ENCODE peak calls at places on chromosomes 7 and 10, in ten cellular contexts. M is right atrium auricular region, U is upper lobe of right lung, I is heart left ventricle, N is lung, H is SK-N-SH, W is fibroblast of pulmonary artery, J is neural progenitor cell, R is PC-9, B is chondrocyte. L is an unnamed sample.

GRCh38 chr10:120938822-120939221 is 87.7 kb downstream of the WDR11 start:
- DNase-seq in M (no peak), U (no peak), I (no peak), N (no peak), H (no peak), W (no peak), J (no peak), R (no peak), B (no peak), L (no peak)

GRCh38 chr10:6074489-6075301 is 12.5 kb upstream of the IL2RA start:
- DNase-seq in M (no peak), U (no peak), I (no peak), N (no peak), H (peak), W (peak), J (no peak), R (no peak), B (no peak), L (no peak)

GRCh38 chr10:124693801-124694416 is 50.3 kb downstream of the FAM53B start:
- DNase-seq in M (no peak), U (no peak), I (peak), N (no peak), H (no peak), W (no peak), J (no peak), R (no peak), B (no peak), L (no peak)

GRCh38 chr10:4984223-4984622 is 19.4 kb downstream of the AKR1C2 start:
- DNase-seq in M (no peak), U (no peak), I (no peak), N (no peak), H (no peak), W (no peak), J (no peak), R (no peak), B (peak), L (no peak)

GRCh38 chr7:115679423-115679822 is 351.1 kb downstream of the TFEC start:
- DNase-seq in M (no peak), U (no peak), I (no peak), N (no peak), H (no peak), W (no peak), J (no peak), R (no peak), B (no peak), L (no peak)

GRCh38 chr10:63712717-63713115 is 191.5 kb downstream of the REEP3 start:
- DNase-seq in M (no peak), U (no peak), I (no peak), N (no peak), H (no peak), W (peak), J (no peak), R (no peak), B (no peak), L (no peak)

GRCh38 chr10:69733791-69734261 is 67.9 kb upstream of the COL13A1 start:
- DNase-seq in M (no peak), U (no peak), I (no peak), N (no peak), H (no peak), W (peak), J (no peak), R (no peak), B (no peak), L (peak)

GRCh38 chr7:141251957-141252356 is 178.1 kb downstream of the TMEM178B start:
- DNase-seq in M (no peak), U (no peak), I (no peak), N (no peak), H (no peak), W (no peak), J (no peak), R (no peak), B (no peak), L (no peak)

GRCh38 chr7:47518827-47519226 is 63.1 kb downstream of the TNS3 start:
- DNase-seq in M (peak), U (no peak), I (no peak), N (no peak), H (no peak), W (no peak), J (no peak), R (no peak), B (peak), L (no peak)

GRCh38 chr10:83986800-83987199 is 152.5 kb upstream of the GHITM start:
- DNase-seq in M (no peak), U (no peak), I (no peak), N (no peak), H (no peak), W (no peak), J (no peak), R (no peak), B (no peak), L (no peak)

GRCh38 chr7:72706521-72706920 is 121.5 kb downstream of the TYW1B start:
- DNase-seq in M (no peak), U (no peak), I (no peak), N (no peak), H (no peak), W (no peak), J (no peak), R (no peak), B (no peak), L (no peak)

GRCh38 chr7:16546921-16547505 is 20.4 kb downstream of the LRRC72 start:
- DNase-seq in M (no peak), U (no peak), I (no peak), N (no peak), H (no peak), W (no peak), J (no peak), R (no peak), B (no peak), L (no peak)

GRCh38 chr7:20577362-20578069 is 38.0 kb upstream of the ABCB5 start:
- DNase-seq in M (no peak), U (no peak), I (no peak), N (no peak), H (no peak), W (no peak), J (no peak), R (no peak), B (no peak), L (no peak)

GRCh38 chr10:86655173-86655540 is 810 bp downstream of the OPN4 start:
- DNase-seq in M (no peak), U (no peak), I (no peak), N (no peak), H (peak), W (no peak), J (no peak), R (no peak), B (peak), L (no peak)

GRCh38 chr7:157932498-157933218 is 595.9 kb downstream of the DNAJB6 start:
- DNase-seq in M (no peak), U (no peak), I (no peak), N (no peak), H (no peak), W (no peak), J (no peak), R (no peak), B (no peak), L (peak)

GRCh38 chr7:157851501-157852067 is 514.8 kb downstream of the DNAJB6 start:
- DNase-seq in M (peak), U (peak), I (peak), N (peak), H (no peak), W (no peak), J (peak), R (no peak), B (peak), L (no peak)

GRCh38 chr10:62960416-62960815 is 144.2 kb upstream of the EGR2 start:
- DNase-seq in M (no peak), U (no peak), I (no peak), N (no peak), H (no peak), W (peak), J (no peak), R (no peak), B (no peak), L (no peak)

GRCh38 chr7:25565949-25566348 is 337.7 kb upstream of the NPVF start:
- DNase-seq in M (peak), U (no peak), I (peak), N (peak), H (peak), W (peak), J (peak), R (peak), B (no peak), L (peak)

GRCh38 chr10:17210361-17210760 is 8.9 kb upstream of the TRDMT1 start:
- DNase-seq in M (no peak), U (no peak), I (no peak), N (no peak), H (no peak), W (peak), J (no peak), R (no peak), B (no peak), L (no peak)

GRCh38 chr7:107846324-107846723 is 43.3 kb upstream of the SLC26A3 start:
- DNase-seq in M (no peak), U (no peak), I (no peak), N (no peak), H (no peak), W (no peak), J (no peak), R (no peak), B (no peak), L (no peak)

GRCh38 chr10:14588084-14588937 is 186.4 kb downstream of the FAM107B start:
- DNase-seq in M (no peak), U (no peak), I (no peak), N (no peak), H (no peak), W (peak), J (no peak), R (peak), B (no peak), L (peak)

GRCh38 chr7:111752022-111752582 is 189.8 kb upstream of the IMMP2L start:
- DNase-seq in M (no peak), U (peak), I (peak), N (peak), H (peak), W (peak), J (peak), R (peak), B (no peak), L (peak)

GRCh38 chr7:48161407-48162125 is 9.7 kb upstream of the ABCA13 start:
- DNase-seq in M (no peak), U (no peak), I (no peak), N (no peak), H (no peak), W (no peak), J (no peak), R (no peak), B (no peak), L (no peak)

GRCh38 chr7:114508096-114508495 is 93.5 kb downstream of the FOXP2 start:
- DNase-seq in M (no peak), U (no peak), I (no peak), N (no peak), H (no peak), W (peak), J (no peak), R (no peak), B (no peak), L (no peak)

GRCh38 chr7:72123913-72124312 is 288.2 kb downstream of the CALN1 start:
- DNase-seq in M (no peak), U (no peak), I (no peak), N (no peak), H (no peak), W (no peak), J (no peak), R (no peak), B (no peak), L (no peak)

GRCh38 chr10:122639801-122640200 is 59.8 kb downstream of the C10orf120 start:
- DNase-seq in M (no peak), U (peak), I (no peak), N (no peak), H (no peak), W (no peak), J (no peak), R (no peak), B (no peak), L (peak)

GRCh38 chr7:68868975-68869374 is 729.3 kb upstream of the AUTS2 start:
- DNase-seq in M (no peak), U (no peak), I (no peak), N (no peak), H (no peak), W (no peak), J (no peak), R (no peak), B (no peak), L (no peak)

GRCh38 chr7:66043681-66044497 is 31.7 kb upstream of the ASL start:
- DNase-seq in M (peak), U (peak), I (peak), N (peak), H (no peak), W (peak), J (peak), R (peak), B (no peak), L (no peak)

GRCh38 chr7:113015038-113015645 is 71.5 kb downstream of the GPR85 start:
- DNase-seq in M (no peak), U (no peak), I (no peak), N (no peak), H (peak), W (peak), J (no peak), R (no peak), B (no peak), L (peak)

GRCh38 chr10:98296514-98296913 is 28.5 kb upstream of the LOXL4 start:
- DNase-seq in M (no peak), U (no peak), I (no peak), N (no peak), H (no peak), W (no peak), J (peak), R (no peak), B (no peak), L (peak)

GRCh38 chr7:116876664-116877442 is 14.5 kb downstream of the CAPZA2 start:
- DNase-seq in M (peak), U (no peak), I (peak), N (peak), H (peak), W (peak), J (peak), R (no peak), B (no peak), L (no peak)

GRCh38 chr10:21526184-21526951 is 886 bp upstream of the SKIDA1 start:
- DNase-seq in M (peak), U (peak), I (peak), N (peak), H (peak), W (peak), J (peak), R (no peak), B (peak), L (peak)

GRCh38 chr7:54796150-54796549 is 37.1 kb upstream of the SEC61G start:
- DNase-seq in M (no peak), U (no peak), I (no peak), N (no peak), H (no peak), W (peak), J (no peak), R (no peak), B (no peak), L (no peak)

GRCh38 chr10:119211176-119211575 is 3.8 kb downstream of the GRK5 start:
- DNase-seq in M (no peak), U (no peak), I (no peak), N (no peak), H (no peak), W (peak), J (no peak), R (no peak), B (no peak), L (peak)

GRCh38 chr10:119208553-119208940 is 1.2 kb downstream of the GRK5 start:
- DNase-seq in M (no peak), U (no peak), I (no peak), N (no peak), H (no peak), W (peak), J (no peak), R (no peak), B (no peak), L (no peak)

GRCh38 chr10:119209050-119209735 is 1.8 kb downstream of the GRK5 start:
- DNase-seq in M (peak), U (peak), I (peak), N (peak), H (peak), W (peak), J (peak), R (peak), B (peak), L (peak)

GRCh38 chr10:119210633-119211032 is 3.3 kb downstream of the GRK5 start:
- DNase-seq in M (no peak), U (no peak), I (no peak), N (no peak), H (peak), W (no peak), J (no peak), R (no peak), B (no peak), L (no peak)

DNA sequence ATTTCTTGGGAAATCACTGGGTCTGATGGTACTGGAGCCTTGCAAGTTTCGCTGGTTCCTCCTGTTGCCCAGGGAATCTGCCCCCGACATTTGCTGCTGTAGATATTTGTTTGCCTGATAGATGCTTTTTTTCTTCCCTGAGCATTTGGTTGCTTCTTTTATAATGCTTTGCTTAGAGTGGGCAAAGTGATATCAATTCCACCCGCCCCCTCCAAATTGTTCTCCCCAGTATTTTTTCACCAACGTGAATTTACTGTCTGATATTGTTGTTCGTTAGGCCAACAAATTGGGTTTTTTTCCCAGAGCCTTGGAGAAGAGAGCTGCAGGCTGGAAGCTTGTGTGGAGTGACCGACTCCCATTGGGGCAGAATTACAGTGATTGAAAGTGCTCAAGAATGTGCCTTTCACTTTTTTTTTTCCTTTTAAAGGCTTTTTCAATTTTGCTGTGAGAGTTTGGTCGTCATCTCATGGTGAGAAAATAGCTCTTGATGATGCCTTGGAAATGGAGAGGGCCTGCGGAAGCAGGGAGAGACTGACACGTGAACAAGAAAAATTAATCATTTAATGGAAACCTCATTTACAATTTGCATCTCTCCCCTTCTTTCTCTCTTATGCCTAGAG is 2.5 kb downstream of the GRK5 start:
- DNase-seq in M (no peak), U (no peak), I (no peak), N (no peak), H (no peak), W (peak), J (no peak), R (no peak), B (no peak), L (no peak)
- TF ChIP-seq CTCF in M (peak), U (no peak), I (no peak), N (no peak), H (no peak), W (no peak), J (no peak), R (peak), B (peak), L (no peak)

GRCh38 chr7:77290425-77290824 is 90.8 kb upstream of the FGL2 start:
- DNase-seq in M (no peak), U (no peak), I (no peak), N (no peak), H (no peak), W (no peak), J (no peak), R (no peak), B (no peak), L (no peak)

GRCh38 chr7:77289387-77289786 is 89.8 kb upstream of the FGL2 start:
- DNase-seq in M (no peak), U (no peak), I (no peak), N (no peak), H (no peak), W (no peak), J (no peak), R (no peak), B (no peak), L (no peak)

GRCh38 chr7:77295549-77295948 is 95.9 kb upstream of the FGL2 start:
- DNase-seq in M (no peak), U (no peak), I (no peak), N (no peak), H (no peak), W (no peak), J (no peak), R (no peak), B (no peak), L (no peak)

GRCh38 chr7:77288676-77289320 is 89.2 kb upstream of the FGL2 start:
- DNase-seq in M (no peak), U (no peak), I (no peak), N (no peak), H (no peak), W (no peak), J (no peak), R (no peak), B (no peak), L (no peak)

GRCh38 chr7:77293046-77293445 is 93.4 kb upstream of the FGL2 start:
- DNase-seq in M (no peak), U (no peak), I (no peak), N (no peak), H (no peak), W (no peak), J (no peak), R (no peak), B (no peak), L (peak)
- TF ChIP-seq CTCF in M (no peak), U (no peak), I (no peak), N (no peak), H (peak), W (no peak), J (peak), R (no peak), B (no peak), L (no peak)

GRCh38 chr10:80322158-80322557 is 32.7 kb upstream of the MAT1A start:
- DNase-seq in M (no peak), U (no peak), I (no peak), N (no peak), H (no peak), W (no peak), J (no peak), R (no peak), B (no peak), L (peak)

GRCh38 chr10:80319725-80320290 is 30.4 kb upstream of the MAT1A start:
- DNase-seq in M (no peak), U (no peak), I (no peak), N (no peak), H (no peak), W (no peak), J (no peak), R (no peak), B (no peak), L (no peak)

GRCh38 chr10:80322711-80323110 is 33.3 kb upstream of the MAT1A start:
- DNase-seq in M (no peak), U (no peak), I (no peak), N (no peak), H (no peak), W (no peak), J (peak), R (no peak), B (no peak), L (no peak)

GRCh38 chr10:80320377-80320776 is 30.9 kb upstream of the MAT1A start:
- DNase-seq in M (no peak), U (no peak), I (no peak), N (no peak), H (no peak), W (no peak), J (no peak), R (no peak), B (no peak), L (no peak)

DNA sequence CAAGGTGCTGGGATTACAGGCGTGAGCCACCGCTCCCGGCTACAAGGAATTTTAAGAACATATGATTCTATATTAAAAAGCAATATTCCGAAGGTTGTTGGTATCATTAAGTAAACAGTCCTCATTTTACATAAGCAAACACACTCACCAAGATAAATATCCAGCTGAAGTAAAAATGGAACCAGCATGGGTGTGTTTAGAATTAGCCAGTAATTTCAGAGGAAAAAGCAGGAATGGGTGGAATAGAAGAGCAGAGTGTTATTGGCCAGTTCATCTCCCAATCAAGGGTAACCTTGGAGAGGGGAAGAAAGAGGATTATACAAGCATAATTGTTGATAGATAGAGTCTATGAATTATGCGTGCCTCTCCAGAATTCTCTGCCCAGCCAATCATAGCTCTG is 31.7 kb upstream of the MAT1A start:
- DNase-seq in M (no peak), U (no peak), I (no peak), N (no peak), H (no peak), W (no peak), J (no peak), R (no peak), B (no peak), L (no peak)
- TF ChIP-seq CTCF in M (no peak), U (no peak), I (no peak), N (no peak), H (no peak), W (no peak), J (no peak), R (no peak), B (no peak), L (no peak)

GRCh38 chr7:23655433-23655832 is 24.6 kb upstream of the FAM221A start:
- DNase-seq in M (no peak), U (no peak), I (no peak), N (no peak), H (no peak), W (no peak), J (no peak), R (no peak), B (no peak), L (no peak)

GRCh38 chr7:23658831-23659427 is 21.1 kb upstream of the FAM221A start:
- DNase-seq in M (no peak), U (no peak), I (no peak), N (no peak), H (no peak), W (no peak), J (peak), R (no peak), B (no peak), L (no peak)

GRCh38 chr7:23653942-23654341 is 26.1 kb upstream of the FAM221A start:
- DNase-seq in M (no peak), U (no peak), I (no peak), N (no peak), H (no peak), W (no peak), J (no peak), R (no peak), B (no peak), L (no peak)

DNA sequence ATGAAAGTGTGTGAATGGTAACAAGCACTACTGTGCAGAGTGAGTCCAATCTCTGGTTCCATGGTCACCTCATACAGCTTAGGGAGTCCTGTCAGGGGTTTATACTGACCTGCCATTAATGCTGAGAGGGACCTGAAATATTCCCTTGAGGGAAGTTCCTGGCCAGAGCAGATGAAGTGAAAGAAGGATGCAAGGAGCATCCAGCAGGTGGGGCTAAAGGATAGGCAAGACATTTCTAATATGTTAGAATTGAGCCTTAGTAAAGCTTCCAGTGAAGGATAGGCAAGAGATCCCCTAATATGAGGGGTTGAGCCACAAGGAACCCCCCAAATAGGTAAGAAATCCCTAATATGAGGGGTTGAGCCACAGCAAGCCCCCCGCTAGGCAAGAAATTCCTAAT is 25.5 kb upstream of the FAM221A start:
- DNase-seq in M (no peak), U (no peak), I (no peak), N (no peak), H (peak), W (peak), J (peak), R (peak), B (no peak), L (peak)
- TF ChIP-seq CTCF in M (peak), U (peak), I (peak), N (peak), H (peak), W (peak), J (peak), R (peak), B (peak), L (no peak)

L was measured in MCF 10A.